ENCODE peak calls at places on chromosome 1, in six cellular contexts. One of them, this sample, is unnamed.

GRCh38 chr1:2146836-2147517 is 47.6 kb downstream of the FAAP20 start:
- DNase-seq in GM12878: no peak
- DNase-seq in K562: no peak
- DNase-seq in H1: no peak
- DNase-seq in GM12891: no peak
- DNase-seq in HepG2: no peak
- DNase-seq in this sample: no peak

GRCh38 chr1:145963218-145964019 is 956 bp downstream of the ANKRD34A start:
- DNase-seq in K562: no peak
- DNase-seq in H1: no peak
- DNase-seq in GM12891: no peak
- DNase-seq in HepG2: no peak
- DNase-seq in GM12878: no peak
- DNase-seq in this sample: no peak

GRCh38 chr1:15489052-15489736 is 13.3 kb downstream of the CELA2B start:
- DNase-seq in GM12891: no peak
- DNase-seq in H1: no peak
- DNase-seq in K562: no peak
- DNase-seq in GM12878: no peak
- DNase-seq in HepG2: no peak
- DNase-seq in this sample: no peak

GRCh38 chr1:214445201-214445600 is 106.2 kb downstream of the PTPN14 start:
- DNase-seq in HepG2: no peak
- DNase-seq in GM12891: no peak
- DNase-seq in GM12878: no peak
- DNase-seq in H1: no peak
- DNase-seq in K562: no peak
- DNase-seq in this sample: no peak

GRCh38 chr1:23548704-23549143 is 10.6 kb downstream of the ID3 start:
- DNase-seq in GM12891: no peak
- DNase-seq in H1: no peak
- DNase-seq in K562: no peak
- DNase-seq in GM12878: no peak
- DNase-seq in HepG2: no peak
- DNase-seq in this sample: no peak

GRCh38 chr1:39657923-39658485 is 13.9 kb downstream of the NT5C1A start:
- DNase-seq in GM12891: peak
- DNase-seq in K562: peak
- DNase-seq in GM12878: no peak
- DNase-seq in H1: peak
- DNase-seq in HepG2: peak
- DNase-seq in this sample: peak

GRCh38 chr1:59552001-59552400 is 255.1 kb downstream of the FGGY start:
- DNase-seq in H1: no peak
- DNase-seq in GM12891: no peak
- DNase-seq in GM12878: no peak
- DNase-seq in HepG2: no peak
- DNase-seq in K562: no peak
- DNase-seq in this sample: no peak

GRCh38 chr1:210600421-210601195 is 271.9 kb downstream of the HHAT start:
- DNase-seq in H1: no peak
- DNase-seq in GM12878: no peak
- DNase-seq in HepG2: no peak
- DNase-seq in K562: no peak
- DNase-seq in GM12891: no peak
- DNase-seq in this sample: no peak

GRCh38 chr1:182698977-182699672 is 14.7 kb upstream of the RGS8 start:
- DNase-seq in HepG2: no peak
- DNase-seq in K562: no peak
- DNase-seq in GM12878: no peak
- DNase-seq in GM12891: no peak
- DNase-seq in H1: no peak
- DNase-seq in this sample: no peak

GRCh38 chr1:65897485-65897884 is 104.8 kb downstream of the PDE4B start:
- DNase-seq in GM12878: no peak
- DNase-seq in GM12891: no peak
- DNase-seq in HepG2: no peak
- DNase-seq in H1: no peak
- DNase-seq in K562: no peak
- DNase-seq in this sample: no peak

GRCh38 chr1:64163972-64164371 is 39.5 kb upstream of the UBE2U start:
- DNase-seq in H1: no peak
- DNase-seq in GM12891: no peak
- DNase-seq in HepG2: no peak
- DNase-seq in K562: no peak
- DNase-seq in GM12878: no peak
- DNase-seq in this sample: no peak

GRCh38 chr1:3032970-3033794 is 11.9 kb downstream of the ACTRT2 start:
- DNase-seq in GM12891: no peak
- DNase-seq in K562: no peak
- DNase-seq in HepG2: no peak
- DNase-seq in GM12878: no peak
- DNase-seq in H1: no peak
- DNase-seq in this sample: no peak

GRCh38 chr1:9793291-9793690 is 30.5 kb downstream of the CLSTN1 start:
- DNase-seq in GM12891: no peak
- DNase-seq in HepG2: no peak
- DNase-seq in H1: no peak
- DNase-seq in GM12878: no peak
- DNase-seq in K562: peak
- DNase-seq in this sample: no peak

GRCh38 chr1:41791667-41792484 is 126.8 kb downstream of the HIVEP3 start:
- DNase-seq in K562: no peak
- DNase-seq in H1: no peak
- DNase-seq in GM12878: no peak
- DNase-seq in HepG2: no peak
- DNase-seq in GM12891: no peak
- DNase-seq in this sample: no peak

GRCh38 chr1:117161887-117162286 is 40.3 kb upstream of the TRIM45 start:
- DNase-seq in GM12878: no peak
- DNase-seq in HepG2: peak
- DNase-seq in GM12891: no peak
- DNase-seq in H1: no peak
- DNase-seq in K562: no peak
- DNase-seq in this sample: no peak

GRCh38 chr1:58331156-58331555 is 215.4 kb downstream of the OMA1 start:
- DNase-seq in H1: no peak
- DNase-seq in GM12878: no peak
- DNase-seq in GM12891: no peak
- DNase-seq in HepG2: no peak
- DNase-seq in K562: no peak
- DNase-seq in this sample: no peak

GRCh38 chr1:156895408-156895874 is 1.9 kb downstream of the PEAR1 start:
- DNase-seq in K562: no peak
- DNase-seq in HepG2: no peak
- DNase-seq in GM12891: no peak
- DNase-seq in GM12878: no peak
- DNase-seq in H1: no peak
- DNase-seq in this sample: no peak

GRCh38 chr1:180382326-180383115 is 119.9 kb downstream of the ACBD6 start:
- DNase-seq in HepG2: no peak
- DNase-seq in K562: no peak
- DNase-seq in GM12891: no peak
- DNase-seq in GM12878: no peak
- DNase-seq in H1: no peak
- DNase-seq in this sample: no peak

GRCh38 chr1:228323401-228323800 is 83.2 kb downstream of the TRIM11 start:
- DNase-seq in H1: no peak
- DNase-seq in GM12891: no peak
- DNase-seq in GM12878: no peak
- DNase-seq in HepG2: no peak
- DNase-seq in K562: no peak
- DNase-seq in this sample: no peak

GRCh38 chr1:208071425-208072031 is 160.6 kb upstream of the CD34 start:
- DNase-seq in GM12891: no peak
- DNase-seq in HepG2: no peak
- DNase-seq in GM12878: no peak
- DNase-seq in K562: no peak
- DNase-seq in H1: no peak
- DNase-seq in this sample: no peak

GRCh38 chr1:115975569-115976061 is 698 bp upstream of the SLC22A15 start:
- DNase-seq in GM12878: no peak
- DNase-seq in H1: no peak
- DNase-seq in K562: no peak
- DNase-seq in GM12891: no peak
- DNase-seq in HepG2: no peak
- DNase-seq in this sample: no peak

GRCh38 chr1:61054636-61055035 is 27.7 kb upstream of the NFIA start:
- DNase-seq in K562: no peak
- DNase-seq in GM12878: no peak
- DNase-seq in HepG2: no peak
- DNase-seq in H1: peak
- DNase-seq in GM12891: no peak
- DNase-seq in this sample: no peak

DNA sequence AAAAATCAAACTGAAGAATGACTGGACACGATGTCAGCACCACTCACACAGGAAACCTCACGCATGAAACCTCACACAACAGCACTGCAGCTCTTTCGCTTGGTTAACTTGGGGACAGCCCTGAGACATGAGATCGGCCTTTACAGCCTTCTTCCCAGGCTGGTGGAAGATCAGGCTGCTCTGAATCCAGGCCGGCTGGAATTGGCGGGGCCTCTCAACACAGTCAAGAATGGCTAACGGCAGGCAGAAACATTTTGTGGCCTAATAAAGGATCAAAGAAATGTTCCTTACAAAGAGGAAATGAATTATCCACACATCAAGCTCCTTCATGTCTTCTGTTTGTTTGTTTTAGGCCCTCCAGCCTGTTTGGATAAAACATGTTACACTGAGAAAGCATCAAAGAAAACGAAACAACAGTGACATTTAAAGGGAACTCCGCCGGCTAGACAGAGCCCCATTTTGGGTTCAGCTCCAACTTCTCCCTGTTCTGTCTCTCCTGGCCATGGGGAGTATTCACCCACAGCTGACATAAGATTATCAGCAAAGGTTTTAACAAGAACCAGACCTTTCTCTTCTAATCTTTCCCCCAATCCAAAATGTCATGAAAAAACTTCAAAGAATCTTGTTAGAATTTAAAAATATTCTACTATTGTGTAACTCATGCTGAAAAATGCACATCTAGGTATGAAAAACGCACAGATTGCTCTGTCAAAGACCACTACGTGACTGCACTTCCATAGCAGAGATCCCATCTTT is 131.2 kb downstream of the SLC45A1 start:
- DNase-seq in K562: no peak
- DNase-seq in GM12878: no peak
- DNase-seq in H1: no peak
- DNase-seq in HepG2: no peak
- DNase-seq in GM12891: no peak
- DNase-seq in this sample: no peak
- TF ChIP-seq TAF1 in K562: no peak
- TF ChIP-seq TAF1 in GM12878: no peak
- TF ChIP-seq TAF1 in H1: no peak
- TF ChIP-seq TAF1 in HepG2: no peak
- TF ChIP-seq TAF1 in GM12891: no peak
- TF ChIP-seq TAF1 in this sample: no peak

DNA sequence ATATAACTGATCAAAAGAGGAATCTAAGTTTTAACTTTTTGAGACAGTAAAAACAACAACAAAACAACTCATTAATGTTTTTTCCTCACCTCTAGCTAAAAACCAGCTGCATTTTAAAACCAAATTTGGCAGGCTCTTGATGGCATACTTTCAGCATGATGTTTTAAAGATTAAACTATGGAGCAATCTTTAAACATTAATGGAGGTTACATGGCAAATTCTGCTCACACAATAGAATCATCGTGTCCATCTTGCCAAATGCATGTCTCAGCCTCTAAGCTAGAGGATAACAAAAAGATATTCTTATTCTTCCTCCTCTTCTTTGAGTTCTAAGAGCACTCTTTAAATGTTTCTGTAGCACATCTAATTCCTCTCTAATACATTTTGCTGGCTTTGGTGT is 579.8 kb upstream of the PKN2 start:
- DNase-seq in HepG2: no peak
- DNase-seq in GM12878: no peak
- DNase-seq in K562: no peak
- DNase-seq in GM12891: no peak
- DNase-seq in H1: no peak
- DNase-seq in this sample: no peak
- TF ChIP-seq POLR2A in HepG2: no peak
- TF ChIP-seq POLR2A in GM12878: no peak
- TF ChIP-seq POLR2A in K562: no peak
- TF ChIP-seq POLR2A in GM12891: no peak
- TF ChIP-seq POLR2A in H1: no peak
- TF ChIP-seq POLR2A in this sample: no peak

DNA sequence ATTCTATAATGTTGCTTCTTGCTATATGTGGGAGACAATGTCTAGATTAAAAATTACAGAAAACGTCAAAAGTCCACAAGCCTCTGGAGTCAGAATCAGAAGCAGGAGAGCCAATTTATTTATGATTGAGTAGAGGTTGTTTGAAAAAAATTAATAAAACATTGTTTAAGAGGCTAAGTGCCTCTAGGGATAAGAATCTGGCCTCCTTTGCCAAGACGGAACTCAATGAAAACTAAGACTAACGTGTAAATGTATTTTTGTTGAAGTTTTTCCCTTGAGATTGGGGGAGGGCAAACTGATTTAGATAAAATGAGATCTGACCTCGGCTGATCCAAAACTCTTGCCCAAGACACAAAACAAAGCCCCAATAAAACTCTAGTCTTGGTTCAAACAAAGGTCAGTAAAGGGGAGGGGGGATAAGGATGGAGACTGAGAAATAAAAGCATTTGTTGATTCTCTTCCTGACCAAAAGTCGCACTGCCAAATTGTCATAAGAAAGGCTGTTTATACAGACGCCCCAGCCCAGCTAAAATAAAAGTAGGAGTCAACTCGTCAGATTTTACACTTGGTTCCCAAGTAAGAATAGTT is 134.7 kb upstream of the DPT start:
- DNase-seq in K562: no peak
- DNase-seq in HepG2: no peak
- DNase-seq in GM12891: no peak
- DNase-seq in H1: no peak
- DNase-seq in GM12878: no peak
- DNase-seq in this sample: no peak
- TF ChIP-seq TAF1 in K562: no peak
- TF ChIP-seq TAF1 in HepG2: no peak
- TF ChIP-seq TAF1 in GM12891: no peak
- TF ChIP-seq TAF1 in H1: no peak
- TF ChIP-seq TAF1 in GM12878: no peak
- TF ChIP-seq TAF1 in this sample: no peak

DNA sequence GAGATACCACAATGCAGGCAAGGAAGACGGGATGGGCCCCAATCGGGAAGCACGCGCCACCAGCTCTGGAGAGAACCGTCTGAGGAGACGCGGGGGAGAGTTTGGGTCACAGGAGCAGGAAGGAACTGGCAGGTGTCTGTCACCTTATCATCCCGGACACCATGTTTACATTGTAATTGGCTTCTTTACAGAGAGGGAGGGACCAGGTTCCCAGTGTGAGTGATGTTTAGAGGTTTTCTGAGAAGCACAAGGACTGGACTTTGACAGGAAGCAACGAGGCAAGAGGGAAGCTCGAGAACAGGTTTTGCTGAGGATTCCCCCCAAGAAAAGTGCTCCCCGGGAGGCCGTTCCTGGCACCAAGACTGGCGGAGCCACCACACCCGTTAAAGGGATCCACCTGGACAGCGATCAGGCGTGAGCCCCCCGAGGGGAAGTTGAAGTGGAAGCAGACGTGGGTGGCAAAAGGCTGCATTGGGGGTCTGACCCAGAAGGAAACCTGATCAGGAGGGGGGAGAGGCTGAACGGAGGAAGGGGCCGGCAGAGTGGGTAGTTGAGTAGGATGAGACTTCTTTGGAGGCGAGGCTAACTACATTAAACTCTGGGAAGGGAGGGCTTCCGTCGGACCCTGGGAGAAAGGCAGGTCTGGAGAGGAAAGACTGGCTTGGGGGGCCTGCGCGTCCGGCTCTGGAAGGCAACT is 885 bp downstream of the EPS15 start:
- DNase-seq in K562: peak
- DNase-seq in HepG2: peak
- DNase-seq in GM12878: peak
- DNase-seq in GM12891: no peak
- DNase-seq in H1: peak
- DNase-seq in this sample: no peak
- TF ChIP-seq POLR2A in K562: peak
- TF ChIP-seq POLR2A in HepG2: peak
- TF ChIP-seq POLR2A in GM12878: peak
- TF ChIP-seq POLR2A in GM12891: peak
- TF ChIP-seq POLR2A in H1: no peak
- TF ChIP-seq POLR2A in this sample: peak